ENCODE peak calls at places on chromosomes 6 and 20, in seven cellular contexts. W is ovary, K is suprapubic skin, D is transverse colon, H is endothelial cell of umbilical vein, T is adrenal gland, Y is stomach. J is an unnamed sample. For H3K4me1, the result is how much of the 10 kb centered on the place peaks cover.

GRCh38 chr6:4388675-4389074 is 253.3 kb upstream of the ECI2 start:
- DNase-seq in W (no peak), K (no peak), D (no peak), H (no peak), T (peak), Y (no peak), J (no peak)

GRCh38 chr20:33561981-33562601 is 72.2 kb downstream of the CBFA2T2 start:
- DNase-seq in W (peak), K (peak), D (peak), H (peak), T (peak), Y (peak), J (peak)

GRCh38 chr6:151763938-151764680 is 43.4 kb upstream of the ESR1 start:
- DNase-seq in W (peak), K (peak), D (peak), H (peak), T (peak), Y (peak), J (peak)

GRCh38 chr6:18121580-18122127 is 823 bp downstream of the NHLRC1 start:
- DNase-seq in W (no peak), K (no peak), D (no peak), H (no peak), T (peak), Y (no peak), J (no peak)

GRCh38 chr6:151999194-151999593 is 191.7 kb downstream of the ESR1 start:
- DNase-seq in W (no peak), K (no peak), D (no peak), H (peak), T (no peak), Y (no peak), J (no peak)

GRCh38 chr6:117498159-117498558 is 15.7 kb downstream of the DCBLD1 start:
- DNase-seq in W (no peak), K (no peak), D (no peak), H (peak), T (no peak), Y (no peak), J (no peak)

GRCh38 chr6:27495386-27496135 is 22.7 kb upstream of the ZNF184 start:
- DNase-seq in W (peak), K (no peak), D (no peak), H (peak), T (peak), Y (no peak), J (peak)

GRCh38 chr20:40203032-40203431 is 486.0 kb downstream of the MAFB start:
- DNase-seq in W (no peak), K (no peak), D (no peak), H (no peak), T (no peak), Y (no peak), J (no peak)

GRCh38 chr6:14824835-14825223 is 421.0 kb upstream of the JARID2 start:
- DNase-seq in W (no peak), K (no peak), D (no peak), H (no peak), T (no peak), Y (no peak), J (no peak)

GRCh38 chr6:111559193-111560097 is 46.2 kb downstream of the TRAF3IP2 start:
- DNase-seq in W (peak), K (no peak), D (no peak), H (no peak), T (no peak), Y (no peak), J (no peak)

GRCh38 chr6:19691465-19692167 is 145.6 kb upstream of the ID4 start:
- DNase-seq in W (no peak), K (no peak), D (no peak), H (no peak), T (no peak), Y (no peak), J (peak)

GRCh38 chr20:57672164-57672563 is 37.7 kb downstream of the PMEPA1 start:
- DNase-seq in W (peak), K (peak), D (no peak), H (peak), T (peak), Y (no peak), J (peak)

GRCh38 chr6:218153-219018 is 73.9 kb upstream of the DUSP22 start:
- DNase-seq in W (no peak), K (no peak), D (peak), H (no peak), T (no peak), Y (no peak), J (no peak)
- TF ChIP-seq POLR2A in W (no peak), K (no peak), D (no peak), H (no peak), T (no peak), Y (no peak), J (no peak)

DNA sequence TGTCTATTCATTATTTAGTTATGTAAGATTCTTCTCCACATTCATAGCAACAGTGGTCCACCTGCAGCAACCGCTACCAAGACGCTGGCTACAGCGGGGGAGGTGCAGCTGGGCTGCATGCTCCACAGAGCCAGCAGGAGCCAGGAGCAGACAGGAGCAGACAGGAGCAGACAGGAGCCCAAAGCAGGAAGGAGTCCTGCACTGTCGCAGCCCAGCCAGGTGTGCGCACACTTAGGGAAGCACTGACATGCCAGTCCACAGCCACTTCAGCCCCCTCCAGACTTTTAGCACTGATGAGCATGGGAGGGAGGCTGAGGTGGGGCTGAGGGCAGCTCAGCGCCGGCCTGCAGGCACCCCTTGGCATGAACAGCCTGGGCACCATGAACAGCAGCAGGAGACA is 19.6 kb downstream of the KIF16B start:
- DNase-seq in W (no peak), K (no peak), D (no peak), H (no peak), T (no peak), Y (no peak), J (no peak)
- H3K4me3 ChIP-seq in W (no peak), K (no peak), D (no peak), H (no peak), T (no peak), Y (no peak), J (no peak)

GRCh38 chr6:143329323-143329722 is 121.2 kb downstream of the ADAT2 start:
- DNase-seq in W (no peak), K (no peak), D (no peak), H (no peak), T (no peak), Y (no peak), J (no peak)

GRCh38 chr6:143331362-143331761 is 119.1 kb downstream of the ADAT2 start:
- DNase-seq in W (no peak), K (no peak), D (no peak), H (no peak), T (no peak), Y (no peak), J (no peak)

GRCh38 chr6:143332153-143332845 is 118.2 kb downstream of the ADAT2 start:
- DNase-seq in W (no peak), K (no peak), D (no peak), H (no peak), T (no peak), Y (no peak), J (no peak)

GRCh38 chr6:143325379-143326140 is 124.9 kb downstream of the ADAT2 start:
- DNase-seq in W (no peak), K (no peak), D (no peak), H (peak), T (no peak), Y (no peak), J (no peak)

DNA sequence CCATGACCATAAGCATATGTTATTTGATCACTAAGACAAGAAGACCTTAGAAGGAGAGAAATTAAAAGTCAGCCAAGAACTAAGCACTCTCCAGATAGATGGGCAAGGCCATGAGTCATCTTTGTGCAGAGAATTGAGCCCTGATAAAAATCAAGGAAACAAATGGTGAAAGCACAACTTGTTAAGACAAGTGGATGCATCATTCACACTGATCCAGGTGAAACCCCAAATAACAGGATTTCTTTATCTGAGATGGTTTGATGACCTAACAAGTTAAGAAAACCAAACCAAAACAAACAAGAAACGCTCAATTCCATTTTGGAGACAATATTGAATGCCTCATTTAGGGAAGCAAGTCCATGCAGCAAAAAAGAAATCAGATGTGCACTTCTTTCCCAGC is 121.6 kb downstream of the ADAT2 start:
- DNase-seq in W (no peak), K (no peak), D (no peak), H (peak), T (no peak), Y (no peak), J (no peak)
- H3K4me1 ChIP-seq in W (under half), K (under half), D (under half), H (under half), T (under half), Y (under half), J (under half)

GRCh38 chr6:30804333-30804732 is 60.0 kb upstream of the IER3 start:
- DNase-seq in W (no peak), K (no peak), D (no peak), H (peak), T (no peak), Y (no peak), J (no peak)

GRCh38 chr6:30802731-30803130 is 58.4 kb upstream of the IER3 start:
- DNase-seq in W (no peak), K (no peak), D (no peak), H (peak), T (no peak), Y (no peak), J (no peak)

GRCh38 chr6:30810813-30811329 is 66.5 kb upstream of the IER3 start:
- DNase-seq in W (no peak), K (no peak), D (peak), H (no peak), T (no peak), Y (peak), J (no peak)

GRCh38 chr6:30801950-30802349 is 57.6 kb upstream of the IER3 start:
- DNase-seq in W (no peak), K (no peak), D (no peak), H (no peak), T (no peak), Y (no peak), J (no peak)

DNA sequence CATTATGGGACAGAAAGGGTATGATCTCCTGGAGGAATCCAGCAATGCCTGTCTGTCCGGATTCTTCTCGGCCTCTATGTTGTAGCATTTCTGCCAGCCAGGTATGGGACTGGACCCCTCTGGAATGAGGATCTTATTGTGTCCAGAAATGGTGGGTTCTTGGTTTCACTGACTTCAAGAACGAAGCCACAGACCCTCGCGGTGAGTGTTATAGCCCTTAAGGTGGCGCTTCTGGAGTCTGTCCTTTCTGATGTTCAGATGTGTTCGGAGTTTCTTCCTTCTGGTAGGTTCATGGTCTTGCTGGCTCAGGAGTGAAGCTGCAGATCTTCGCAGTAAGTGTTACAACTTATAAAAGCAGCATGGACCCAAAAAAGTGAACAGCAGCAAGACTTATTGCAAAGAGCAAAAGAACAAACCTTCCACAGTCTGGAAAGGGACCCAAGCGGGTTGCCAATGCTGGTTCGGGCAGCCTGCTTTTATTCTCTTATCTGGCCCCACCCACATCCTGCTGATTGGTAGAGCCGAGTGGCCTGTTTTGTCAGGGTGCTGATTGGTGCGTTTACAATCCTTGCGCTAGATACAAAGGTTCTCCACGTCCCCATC is 62.3 kb upstream of the IER3 start:
- DNase-seq in W (no peak), K (no peak), D (no peak), H (no peak), T (no peak), Y (no peak), J (peak)
- TF ChIP-seq POLR2A in W (no peak), K (no peak), D (no peak), H (no peak), T (no peak), Y (no peak), J (no peak)

GRCh38 chr20:711526-711925 is 35.9 kb upstream of the SCRT2 start:
- DNase-seq in W (no peak), K (peak), D (no peak), H (no peak), T (no peak), Y (peak), J (no peak)

GRCh38 chr20:709421-709820 is 33.8 kb upstream of the SCRT2 start:
- DNase-seq in W (no peak), K (no peak), D (no peak), H (no peak), T (peak), Y (peak), J (peak)

GRCh38 chr20:710762-711120 is 35.1 kb upstream of the SCRT2 start:
- DNase-seq in W (no peak), K (no peak), D (no peak), H (no peak), T (no peak), Y (no peak), J (no peak)

GRCh38 chr20:708956-709355 is 33.4 kb upstream of the SCRT2 start:
- DNase-seq in W (no peak), K (no peak), D (no peak), H (no peak), T (no peak), Y (no peak), J (no peak)

GRCh38 chr20:709864-710761 is 34.5 kb upstream of the SCRT2 start:
- DNase-seq in W (no peak), K (no peak), D (no peak), H (no peak), T (no peak), Y (peak), J (no peak)
- H3K4me3 ChIP-seq in W (no peak), K (peak), D (no peak), H (no peak), T (no peak), Y (no peak), J (peak)

GRCh38 chr6:155247618-155248017 is 16.2 kb upstream of the CLDN20 start:
- DNase-seq in W (no peak), K (no peak), D (no peak), H (no peak), T (no peak), Y (no peak), J (no peak)
- H3K4me1 ChIP-seq in W (under half), K (under half), D (under half), H (under half), T (under half), Y (under half), J (under half)

GRCh38 chr6:28597924-28598323 is 72.2 kb downstream of the GPX5 start:
- DNase-seq in W (no peak), K (no peak), D (no peak), H (no peak), T (no peak), Y (no peak), J (peak)
- TF ChIP-seq POLR2A in W (no peak), K (no peak), D (no peak), H (no peak), T (no peak), Y (no peak), J (no peak)

GRCh38 chr6:143745160-143746133 is 67.7 kb downstream of the PHACTR2 start:
- DNase-seq in W (peak), K (no peak), D (peak), H (peak), T (peak), Y (peak), J (peak)
- H3K4me3 ChIP-seq in W (peak), K (peak), D (peak), H (no peak), T (peak), Y (peak), J (no peak)

GRCh38 chr6:163520956-163521355 is 106.4 kb downstream of the QKI start:
- DNase-seq in W (no peak), K (no peak), D (no peak), H (no peak), T (no peak), Y (no peak), J (no peak)

GRCh38 chr6:163513570-163514166 is 99.2 kb downstream of the QKI start:
- DNase-seq in W (no peak), K (no peak), D (no peak), H (no peak), T (no peak), Y (peak), J (no peak)

GRCh38 chr6:163522033-163522432 is 107.5 kb downstream of the QKI start:
- DNase-seq in W (no peak), K (no peak), D (no peak), H (no peak), T (no peak), Y (no peak), J (no peak)

GRCh38 chr6:163513003-163513402 is 98.5 kb downstream of the QKI start:
- DNase-seq in W (no peak), K (no peak), D (no peak), H (no peak), T (no peak), Y (no peak), J (no peak)

DNA sequence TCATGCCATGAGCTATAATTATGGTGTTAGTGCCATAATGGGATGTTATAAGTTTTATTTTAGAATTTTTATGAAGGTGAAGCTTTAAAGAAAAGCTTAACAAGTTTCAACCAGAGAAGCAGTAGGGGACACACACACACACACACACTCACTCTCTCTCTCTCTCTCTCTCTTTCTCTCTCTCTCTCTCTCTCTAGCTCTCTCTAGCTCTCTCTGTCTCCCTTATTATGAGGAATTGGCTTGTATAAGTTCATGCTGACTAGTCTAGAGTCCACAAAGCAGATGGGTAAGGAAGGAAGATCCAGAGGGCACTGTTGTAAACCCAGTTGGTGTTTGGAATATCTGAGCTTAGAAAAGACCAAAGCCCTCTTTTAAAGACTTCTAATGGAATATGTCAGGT is 102.4 kb downstream of the QKI start:
- DNase-seq in W (no peak), K (no peak), D (no peak), H (no peak), T (no peak), Y (no peak), J (no peak)
- H3K4me1 ChIP-seq in W (under half), K (under half), D (under half), H (under half), T (under half), Y (under half), J (under half)

DNA sequence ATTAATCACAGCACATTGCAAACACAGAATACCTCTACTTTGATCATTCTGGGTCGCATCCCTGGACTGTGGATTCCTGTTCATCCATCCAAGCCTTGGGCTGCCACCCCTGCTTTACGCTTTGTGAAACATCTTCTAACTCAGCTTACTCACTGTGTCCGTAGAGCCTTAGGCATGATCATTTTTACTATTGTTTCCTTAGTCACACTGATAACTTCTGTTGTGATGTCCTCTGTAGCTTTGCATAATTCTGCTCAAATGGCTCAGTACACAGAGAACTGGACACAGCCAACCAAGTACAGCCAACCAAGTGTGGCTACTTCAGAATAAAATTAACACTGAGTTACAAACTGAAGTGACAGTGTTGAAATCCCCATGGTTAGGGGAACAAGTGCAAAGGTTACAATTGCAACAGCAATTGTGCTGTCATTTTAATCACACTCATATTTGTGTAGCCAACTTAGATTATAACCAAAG is 8.6 kb upstream of the FKBP1A start:
- DNase-seq in W (no peak), K (no peak), D (no peak), H (no peak), T (no peak), Y (no peak), J (no peak)
- TF ChIP-seq POLR2A in W (no peak), K (no peak), D (no peak), H (no peak), T (no peak), Y (no peak), J (no peak)

J was measured in testis.